ENCODE peak calls at places on chromosomes 13 and 19, in seven cellular contexts. O, J, L, M, G, R and S are unnamed samples.

GRCh38 chr19:7670150-7670784 is 1.4 kb downstream of the RETN start:
- DNase-seq in O (no peak), J (no peak), L (no peak), M (no peak), G (no peak), R (no peak), S (no peak)

GRCh38 chr19:15549581-15549980 is 41.3 kb downstream of the CYP4F22 start:
- DNase-seq in O (no peak), J (no peak), L (no peak), M (no peak), G (no peak), R (no peak), S (no peak)

GRCh38 chr19:2962018-2962670 is 15.2 kb upstream of the TLE6 start:
- DNase-seq in O (peak; percentile 66), J (peak; percentile 38), L (peak; percentile 74), M (peak; percentile 70), G (peak; percentile 77), R (no peak), S (peak; percentile 49)

GRCh38 chr19:50376166-50377050 is at the start of gene NR1H2:
- DNase-seq in O (peak; percentile 96), J (peak; percentile 92), L (peak; percentile 86), M (peak; percentile 94), G (peak; percentile 93), R (peak; percentile 86), S (peak; percentile 97)

GRCh38 chr13:108342369-108343289 is 73.1 kb downstream of the TNFSF13B start:
- DNase-seq in O (peak; percentile 6), J (no peak), L (peak; percentile 6), M (peak; percentile 13), G (no peak), R (no peak), S (no peak)

GRCh38 chr13:106786006-106786579 is 218.2 kb upstream of the ARGLU1 start:
- DNase-seq in O (no peak), J (no peak), L (no peak), M (no peak), G (no peak), R (no peak), S (no peak)

GRCh38 chr13:91347996-91348905 is 764 bp downstream of the MIR17HG start:
- DNase-seq in O (no peak), J (peak; percentile 37), L (no peak), M (peak; percentile 89), G (peak; percentile 80), R (peak; percentile 19), S (peak; percentile 53)

GRCh38 chr13:23348270-23349126 is 85.0 kb downstream of the SACS start:
- DNase-seq in O (no peak), J (no peak), L (no peak), M (no peak), G (no peak), R (no peak), S (no peak)

GRCh38 chr19:49167857-49168409 is 10.3 kb downstream of the TRPM4 start:
- DNase-seq in O (no peak), J (no peak), L (no peak), M (no peak), G (no peak), R (no peak), S (no peak)

GRCh38 chr13:59178344-59178743 is 985.4 kb downstream of the DIAPH3 start:
- DNase-seq in O (no peak), J (no peak), L (no peak), M (no peak), G (no peak), R (no peak), S (no peak)

GRCh38 chr19:29329460-29330134 is 116.6 kb upstream of the UQCRFS1 start:
- DNase-seq in O (no peak), J (no peak), L (no peak), M (no peak), G (no peak), R (no peak), S (no peak)

GRCh38 chr19:1252818-1253513 is 4.6 kb downstream of the MIDN start:
- DNase-seq in O (peak; percentile 92), J (no peak), L (peak; percentile 90), M (peak; percentile 61), G (peak; percentile 81), R (peak; percentile 56), S (peak; percentile 90)

GRCh38 chr19:35994868-35995654 is at the start of gene SDHAF1:
- DNase-seq in O (peak; percentile 61), J (peak; percentile 94), L (peak; percentile 88), M (peak; percentile 93), G (peak; percentile 89), R (peak; percentile 85), S (peak; percentile 98)

GRCh38 chr13:103431880-103432279 is 365.7 kb upstream of the SLC10A2 start:
- DNase-seq in O (no peak), J (no peak), L (no peak), M (no peak), G (no peak), R (no peak), S (no peak)

GRCh38 chr19:2371656-2372055 is 11.6 kb downstream of the TMPRSS9 start:
- DNase-seq in O (no peak), J (no peak), L (no peak), M (no peak), G (no peak), R (no peak), S (no peak)

GRCh38 chr13:99992912-99993311 is 11.3 kb downstream of the ZIC2 start:
- DNase-seq in O (no peak), J (no peak), L (no peak), M (no peak), G (no peak), R (no peak), S (no peak)

GRCh38 chr19:45901912-45902650 is at the start of gene MYPOP:
- DNase-seq in O (no peak), J (no peak), L (no peak), M (no peak), G (no peak), R (no peak), S (no peak)